ENCODE peak calls at places on chromosomes 11 and 22, in five cellular contexts. F is activated gamma-delta T cell treated with anti-CD3 and anti-CD28 coated beads, Interleukin-2, amount 50 U/mL, for 16 hours; Y is epithelial cell of esophagus; X is cardiac muscle cell; Z is activated CD4-positive, alpha-beta T cell treated with anti-CD3 and anti-CD28 coated beads for 4 hours. E is an unnamed sample.

GRCh38 chr11:69931060-69931910 is 112.1 kb upstream of the FGF3 start:
- DNase-seq in F (no peak), X (no peak), Y (no peak), Z (no peak), E (no peak)

GRCh38 chr11:8250981-8251620 is 12.6 kb downstream of the LMO1 start:
- DNase-seq in X (no peak), F (no peak), Y (no peak), Z (no peak), E (no peak)

GRCh38 chr11:66858939-66859685 is 2.2 kb downstream of the LRFN4 start:
- DNase-seq in Z (no peak), Y (no peak), X (no peak), F (no peak), E (no peak)

GRCh38 chr22:31106651-31107205 is 640 bp downstream of the SELENOM start:
- DNase-seq in Z (no peak), X (peak; percentile 58), Y (peak; percentile 42), F (no peak), E (no peak)

GRCh38 chr11:123357990-123358827 is 71.9 kb upstream of the GRAMD1B start:
- DNase-seq in Z (peak; percentile 32), X (peak; percentile 27), F (no peak), Y (peak; percentile 16), E (no peak)

GRCh38 chr11:122033631-122034030 is 82.4 kb downstream of the BLID start:
- DNase-seq in F (no peak), Z (no peak), X (no peak), Y (no peak), E (no peak)

GRCh38 chr22:27885977-27886842 is 32.8 kb downstream of the PITPNB start:
- DNase-seq in X (peak; percentile 57), Z (peak; percentile 26), Y (peak; percentile 72), F (peak; percentile 32), E (peak; percentile 7)

GRCh38 chr11:130141561-130142341 is 17.8 kb upstream of the ST14 start:
- DNase-seq in X (peak; percentile 83), F (no peak), Z (no peak), Y (no peak), E (no peak)

GRCh38 chr11:79253280-79253679 is 187.6 kb downstream of the TENM4 start:
- DNase-seq in Y (no peak), X (no peak), F (no peak), Z (no peak), E (no peak)

GRCh38 chr22:25702046-25702445 is 39.9 kb upstream of the MYO18B start:
- DNase-seq in X (peak; percentile 51), Z (no peak), F (no peak), Y (peak; percentile 15), E (no peak)

GRCh38 chr22:22164541-22165272 is 79.9 kb upstream of the VPREB1 start:
- DNase-seq in Z (no peak), Y (no peak), F (no peak), X (no peak), E (no peak)

GRCh38 chr11:61009392-61010275 is 38.2 kb downstream of the CD6 start:
- DNase-seq in F (no peak), Y (no peak), Z (no peak), X (no peak), E (no peak)

GRCh38 chr11:57356179-57356757 is 18.1 kb downstream of the P2RX3 start:
- DNase-seq in F (no peak), X (no peak), Y (no peak), Z (no peak), E (no peak)

GRCh38 chr11:2137202-2138071 is 1.8 kb downstream of the IGF2 start:
- DNase-seq in X (peak; percentile 78), Y (peak; percentile 27), Z (no peak), F (no peak), E (no peak)

GRCh38 chr11:8219257-8220021 is 44.2 kb downstream of the LMO1 start:
- DNase-seq in Y (peak; percentile 74), F (no peak), Z (no peak), X (peak; percentile 69), E (no peak)

GRCh38 chr22:22856885-22857606 is 30.6 kb upstream of the IGLL5 start:
- DNase-seq in Y (no peak), Z (no peak), X (no peak), F (no peak), E (no peak)

GRCh38 chr11:95917188-95918036 is 6.5 kb downstream of the MTMR2 start:
- DNase-seq in Z (no peak), Y (peak; percentile 61), F (no peak), X (peak; percentile 69), E (no peak)

GRCh38 chr22:19761500-19762314 is 1.1 kb downstream of the TBX1 start:
- DNase-seq in X (no peak), Y (peak; percentile 68), Z (no peak), F (no peak), E (no peak)

GRCh38 chr11:58927393-58928081 is 11.8 kb upstream of the GLYATL1 start:
- DNase-seq in F (no peak), Y (no peak), Z (peak; percentile 7), X (peak; percentile 43), E (no peak)